ENCODE peak calls at places on chromosomes 11 and 22, in seven cellular contexts. I, K, Q, O, Z, B and X are unnamed samples.

GRCh38 chr22:35785181-35785923 is 67.7 kb downstream of the APOL5 start:
- DNase-seq in B (no peak), O (no peak), K (no peak), I (no peak), Z (peak; percentile 10), Q (no peak), X (no peak)

GRCh38 chr11:125413226-125413625 is 82.8 kb downstream of the FEZ1 start:
- DNase-seq in Z (no peak), O (no peak), B (no peak), Q (no peak), K (no peak), I (no peak), X (no peak)

GRCh38 chr11:84398017-84398626 is 1112.0 kb upstream of the CCDC90B start:
- DNase-seq in I (no peak), Z (peak; percentile 4), K (no peak), B (no peak), O (no peak), Q (no peak), X (no peak)

GRCh38 chr11:28123151-28123571 is 15.0 kb downstream of the METTL15 start:
- DNase-seq in Z (peak; percentile 30), Q (no peak), O (no peak), I (no peak), B (no peak), K (no peak), X (no peak)

GRCh38 chr11:114162719-114163123 is 103.2 kb downstream of the ZBTB16 start:
- DNase-seq in Q (peak; percentile 51), B (no peak), K (peak; percentile 77), I (no peak), Z (peak; percentile 95), O (peak; percentile 86), X (no peak)

GRCh38 chr11:119774180-119774763 is 45.3 kb upstream of the NECTIN1 start:
- DNase-seq in K (no peak), Z (peak; percentile 29), O (no peak), Q (no peak), B (no peak), I (peak; percentile 68), X (no peak)

GRCh38 chr22:31768422-31769059 is 14.7 kb downstream of the DEPDC5 start:
- DNase-seq in I (no peak), O (no peak), B (no peak), Q (no peak), Z (no peak), K (no peak), X (no peak)

GRCh38 chr11:122748968-122749687 is 89.2 kb upstream of the CRTAM start:
- DNase-seq in Q (peak; percentile 55), I (no peak), K (no peak), B (no peak), O (no peak), Z (peak; percentile 90), X (no peak)

GRCh38 chr11:19651654-19652053 is 61.0 kb upstream of the NAV2 start:
- DNase-seq in K (no peak), Z (no peak), O (no peak), I (no peak), B (no peak), Q (no peak), X (no peak)

GRCh38 chr11:129119036-129119435 is 73.1 kb downstream of the ARHGAP32 start:
- DNase-seq in O (no peak), Z (no peak), I (no peak), B (no peak), Q (no peak), K (no peak), X (no peak)

GRCh38 chr11:104705475-104706195 is 192.6 kb downstream of the CASP12 start:
- DNase-seq in B (peak; percentile 86), O (peak; percentile 10), I (no peak), Q (no peak), K (no peak), Z (peak; percentile 8), X (no peak)

GRCh38 chr11:131710511-131710910 is 340.1 kb downstream of the NTM start:
- DNase-seq in I (no peak), K (no peak), O (no peak), Q (no peak), B (no peak), Z (peak; percentile 82), X (no peak)

GRCh38 chr11:33682446-33682845 is 18.2 kb downstream of the C11orf91 start:
- DNase-seq in I (no peak), Q (no peak), K (no peak), O (no peak), Z (peak; percentile 97), B (no peak), X (peak; percentile 74)

GRCh38 chr22:35746946-35747703 is 29.5 kb downstream of the APOL5 start:
- DNase-seq in B (no peak), Z (no peak), K (no peak), O (no peak), Q (no peak), I (no peak), X (no peak)

GRCh38 chr22:31079095-31079642 is 1.9 kb upstream of the SMTN start:
- DNase-seq in Q (no peak), O (no peak), K (no peak), B (no peak), Z (no peak), I (no peak), X (no peak)

GRCh38 chr11:60853469-60853950 is 2.2 kb downstream of the PTGDR2 start:
- DNase-seq in I (no peak), K (no peak), B (no peak), Q (no peak), Z (no peak), O (no peak), X (no peak)

DNA sequence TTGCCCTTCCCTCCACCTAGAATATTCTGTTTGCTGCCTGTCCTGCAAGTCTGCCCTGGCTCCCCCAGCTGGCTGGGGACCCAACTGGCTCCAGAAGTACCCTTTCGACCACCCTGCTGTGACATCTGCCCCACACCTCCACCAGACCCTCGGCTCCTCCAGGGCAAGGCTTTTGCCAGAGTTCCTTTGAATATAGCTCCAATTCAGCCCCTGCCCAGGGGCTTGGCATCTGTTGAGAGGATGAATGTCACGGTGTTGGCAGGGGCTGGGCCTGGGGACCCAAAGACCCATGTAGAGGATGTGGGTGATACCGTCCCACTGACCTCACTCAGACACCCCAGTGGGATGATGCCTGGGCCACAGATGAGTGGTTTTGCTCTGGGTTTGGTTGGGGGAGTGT is 4.0 kb downstream of the NLRP6 start:
- DNase-seq in B (no peak), O (no peak), K (no peak), Z (no peak), Q (no peak), I (no peak), X (no peak)
- H3K4me1 ChIP-seq in B (peaks cover 59% of the 10 kb centered on the region), O (peaks cover 36% of the 10 kb centered on the region), K (peaks cover 32% of the 10 kb centered on the region), Z (peaks cover 17% of the 10 kb centered on the region), Q (peaks cover 9% of the 10 kb centered on the region), I (peaks cover 7% of the 10 kb centered on the region), X (peaks cover 21% of the 10 kb centered on the region)

GRCh38 chr11:63979426-63979825 is 5.0 kb downstream of the COX8A start:
- DNase-seq in Z (no peak), K (no peak), Q (no peak), I (no peak), O (no peak), B (no peak), X (no peak)

GRCh38 chr11:63974259-63975143 is at the start of gene COX8A:
- DNase-seq in Z (peak; percentile 100), O (peak; percentile 95), Q (peak; percentile 100), K (peak; percentile 95), B (peak; percentile 94), I (peak; percentile 98), X (peak; percentile 99)

DNA sequence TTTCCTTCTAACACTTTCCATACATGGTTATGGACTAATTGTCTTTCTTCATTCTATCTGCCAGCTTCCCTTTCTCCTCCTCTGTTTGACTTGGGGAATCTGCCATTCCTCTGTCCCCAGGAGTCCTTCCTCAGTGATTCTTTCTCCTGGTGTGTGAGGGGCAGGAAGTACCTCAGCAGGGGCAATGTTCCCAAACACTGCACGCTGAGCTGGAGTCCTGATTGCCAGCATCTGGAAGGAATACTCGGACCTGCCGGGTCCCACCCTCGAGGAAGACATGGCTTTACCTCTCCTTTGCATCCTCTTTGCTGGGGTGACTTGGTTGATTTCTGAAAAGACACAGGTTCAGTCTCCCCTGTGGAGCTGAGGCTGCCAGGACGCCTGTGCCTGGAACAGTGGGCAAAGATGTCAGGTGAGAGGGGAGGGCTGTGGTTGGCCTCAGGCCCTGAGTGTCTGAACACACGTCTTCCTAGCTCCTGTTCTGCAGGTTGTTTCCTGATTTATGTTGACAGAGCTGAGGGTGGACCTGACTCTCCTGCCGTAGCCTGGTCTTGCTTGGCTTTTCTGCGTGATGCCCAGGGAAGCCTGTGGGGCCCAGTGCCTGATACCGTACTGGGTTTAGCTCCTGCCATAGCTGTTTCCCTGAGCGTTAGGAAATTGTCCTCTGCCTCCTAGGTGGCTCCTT is 4.3 kb downstream of the COX8A start:
- DNase-seq in Z (no peak), B (no peak), O (no peak), K (no peak), I (no peak), Q (no peak), X (no peak)
- H3K4me3 ChIP-seq in Z (no peak overlapping the region), B (no peak overlapping the region), O (no peak overlapping the region), K (no peak overlapping the region), I (no peak overlapping the region), Q (no peak overlapping the region), X (no peak overlapping the region)

GRCh38 chr11:64313491-64314145 is 3.7 kb downstream of the TRMT112 start:
- DNase-seq in O (peak; percentile 69), K (peak; percentile 66), Q (no peak), B (no peak), I (no peak), Z (no peak), X (no peak)

GRCh38 chr11:64312947-64313346 is 4.4 kb downstream of the TRMT112 start:
- DNase-seq in I (no peak), Q (no peak), Z (no peak), O (no peak), B (no peak), K (no peak), X (no peak)

GRCh38 chr11:64314146-64314804 is 3.1 kb downstream of the TRMT112 start:
- DNase-seq in B (no peak), Z (no peak), I (no peak), Q (no peak), O (no peak), K (no peak), X (no peak)

GRCh38 chr11:64317325-64317960 is at the start of gene TRMT112:
- DNase-seq in B (peak; percentile 97), O (peak; percentile 94), K (peak; percentile 91), Q (peak; percentile 99), Z (peak; percentile 99), I (peak; percentile 91), X (peak; percentile 97)

DNA sequence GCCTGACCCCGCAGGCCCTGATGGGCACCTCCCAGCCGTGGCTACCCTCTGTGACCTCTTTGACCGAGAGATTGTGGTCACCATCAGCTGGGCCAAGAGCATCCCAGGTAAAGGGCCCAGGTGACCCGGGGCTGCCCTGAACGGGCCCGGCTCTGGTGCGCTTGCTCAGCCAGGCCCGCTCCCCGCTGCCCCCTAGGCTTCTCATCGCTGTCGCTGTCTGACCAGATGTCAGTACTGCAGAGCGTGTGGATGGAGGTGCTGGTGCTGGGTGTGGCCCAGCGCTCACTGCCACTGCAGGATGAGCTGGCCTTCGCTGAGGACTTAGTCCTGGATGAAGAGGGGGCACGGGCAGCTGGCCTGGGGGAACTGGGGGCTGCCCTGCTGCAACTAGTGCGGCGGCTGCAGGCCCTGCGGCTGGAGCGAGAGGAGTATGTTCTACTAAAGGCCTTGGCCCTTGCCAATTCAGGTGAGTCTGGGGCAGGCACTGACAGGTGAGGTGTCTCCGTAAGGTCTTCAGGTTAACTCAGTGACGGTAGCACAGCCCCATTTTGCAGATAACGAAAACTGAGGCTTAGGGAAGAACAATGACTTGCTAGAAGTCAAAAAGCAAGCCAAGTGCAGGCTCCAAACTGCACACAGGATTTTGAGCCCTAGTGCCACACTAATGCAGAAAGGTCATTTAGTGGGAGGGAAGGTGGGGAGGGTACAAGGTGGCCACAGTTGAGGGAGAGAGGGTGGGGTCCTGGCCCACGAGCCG is 2.4 kb downstream of the TRMT112 start:
- DNase-seq in B (no peak), Z (no peak), O (no peak), K (no peak), I (no peak), Q (no peak), X (no peak)
- H3K4me1 ChIP-seq in B (peaks cover 14% of the 10 kb centered on the region), Z (peaks cover 31% of the 10 kb centered on the region), O (peaks cover 79% of the 10 kb centered on the region), K (peaks cover 60% of the 10 kb centered on the region), I (peaks cover 5% of the 10 kb centered on the region), Q (peaks cover 10% of the 10 kb centered on the region), X (peaks cover 47% of the 10 kb centered on the region)

GRCh38 chr11:65431452-65432132 is 9.0 kb downstream of the NEAT1 start:
- DNase-seq in Q (no peak), B (peak; percentile 72), O (no peak), Z (peak; percentile 29), I (no peak), K (no peak), X (no peak)
- H3K4me3 ChIP-seq in Q (no peak overlapping the region), B (no peak overlapping the region), O (peak overlapping the region; percentile 80), Z (no peak overlapping the region), I (no peak overlapping the region), K (no peak overlapping the region), X (peak overlapping the region; percentile 5)